ENCODE peak calls at places on chromosomes 12 and 14, in ten cellular contexts. K is GM10248; V is glutamatergic neuron; D is stimulated activated CD4-positive, alpha-beta T cell treated with anti-CD3 and anti-CD28 coated beads, Interleukin-1b, Interleukin-23, amount 100 ng/mL, for 1 hour; T is heart left ventricle; S is Peyer's patch; W is mucosa of descending colon; Z is dorsolateral prefrontal cortex; B is iris pigment epithelial cell; Q is AG04449. N is an unnamed sample.

GRCh38 chr14:54002653-54003052 is 46.0 kb upstream of the BMP4 start:
- DNase-seq in K (no peak), V (peak), D (no peak), T (no peak), S (no peak), W (no peak), Z (no peak), B (peak), Q (peak), N (no peak)

GRCh38 chr12:27785882-27786570 is 6.0 kb upstream of the MANSC4 start:
- DNase-seq in K (no peak), V (no peak), D (no peak), T (no peak), S (no peak), W (no peak), Z (no peak), B (peak), Q (no peak), N (no peak)

GRCh38 chr14:88256997-88257755 is 65.9 kb downstream of the KCNK10 start:
- DNase-seq in K (no peak), V (no peak), D (no peak), T (no peak), S (no peak), W (no peak), Z (no peak), B (no peak), Q (no peak), N (no peak)

GRCh38 chr12:75878382-75878720 is 153.2 kb downstream of the PHLDA1 start:
- DNase-seq in K (no peak), V (no peak), D (no peak), T (no peak), S (no peak), W (no peak), Z (no peak), B (peak), Q (no peak), N (no peak)

GRCh38 chr12:42119085-42119633 is 25.5 kb downstream of the GXYLT1 start:
- DNase-seq in K (no peak), V (no peak), D (no peak), T (no peak), S (no peak), W (no peak), Z (no peak), B (peak), Q (peak), N (no peak)

GRCh38 chr12:122230798-122231197 is 4.9 kb upstream of the DIABLO start:
- DNase-seq in K (no peak), V (no peak), D (no peak), T (no peak), S (no peak), W (no peak), Z (no peak), B (no peak), Q (no peak), N (no peak)

GRCh38 chr14:104870368-104871144 is 5.5 kb downstream of the CEP170B start:
- DNase-seq in K (no peak), V (peak), D (peak), T (no peak), S (peak), W (peak), Z (no peak), B (no peak), Q (no peak), N (peak)

GRCh38 chr12:57215668-57216013 is 953 bp upstream of the NXPH4 start:
- DNase-seq in K (peak), V (no peak), D (no peak), T (no peak), S (peak), W (no peak), Z (no peak), B (peak), Q (no peak), N (no peak)

GRCh38 chr14:77457115-77457521 is 283 bp downstream of the VIPAS39 start:
- DNase-seq in K (no peak), V (no peak), D (no peak), T (no peak), S (no peak), W (no peak), Z (no peak), B (peak), Q (no peak), N (no peak)

GRCh38 chr14:51504626-51505025 is 147.1 kb upstream of the FRMD6 start:
- DNase-seq in K (no peak), V (no peak), D (no peak), T (no peak), S (no peak), W (no peak), Z (no peak), B (no peak), Q (no peak), N (no peak)

GRCh38 chr12:113142173-113142885 is 6.8 kb upstream of the RASAL1 start:
- DNase-seq in K (peak), V (no peak), D (no peak), T (peak), S (peak), W (peak), Z (peak), B (no peak), Q (no peak), N (no peak)

GRCh38 chr14:25041484-25041883 is 8.5 kb downstream of the STXBP6 start:
- DNase-seq in K (no peak), V (no peak), D (no peak), T (no peak), S (peak), W (peak), Z (no peak), B (no peak), Q (no peak), N (no peak)

GRCh38 chr12:43066471-43066870 is 476.9 kb upstream of the PRICKLE1 start:
- DNase-seq in K (no peak), V (no peak), D (no peak), T (no peak), S (no peak), W (no peak), Z (no peak), B (peak), Q (no peak), N (no peak)

GRCh38 chr14:99261916-99262787 is 9.8 kb downstream of the BCL11B start:
- DNase-seq in K (no peak), V (no peak), D (no peak), T (no peak), S (peak), W (peak), Z (no peak), B (no peak), Q (no peak), N (peak)

GRCh38 chr12:54032627-54033100 is at the start of gene HOXC5:
- DNase-seq in K (peak), V (peak), D (peak), T (peak), S (peak), W (peak), Z (no peak), B (peak), Q (no peak), N (peak)

GRCh38 chr14:51165415-51165814 is 70.5 kb upstream of the TRIM9 start:
- DNase-seq in K (no peak), V (no peak), D (no peak), T (no peak), S (no peak), W (no peak), Z (no peak), B (peak), Q (no peak), N (no peak)

N was measured in activated T-cell treated with anti-CD3 and anti-CD28 coated beads for 1 hour.